ENCODE peak calls at places on chromosome 17, in six cellular contexts. One of them, this sample, is unnamed.

GRCh38 chr17:80067393-80067986 is 31.0 kb downstream of the CCDC40 start:
- DNase-seq in spleen: no peak
- DNase-seq in uterus: no peak
- DNase-seq in body of pancreas: no peak
- DNase-seq in NB4: no peak
- DNase-seq in gastrocnemius medialis: no peak
- DNase-seq in this sample: no peak

GRCh38 chr17:933168-934083 is 46.1 kb downstream of the NXN start:
- DNase-seq in spleen: no peak
- DNase-seq in uterus: peak
- DNase-seq in body of pancreas: peak
- DNase-seq in NB4: peak
- DNase-seq in gastrocnemius medialis: no peak
- DNase-seq in this sample: peak

GRCh38 chr17:6413073-6413472 is 21.8 kb downstream of the AIPL1 start:
- DNase-seq in spleen: no peak
- DNase-seq in uterus: no peak
- DNase-seq in body of pancreas: no peak
- DNase-seq in NB4: peak
- DNase-seq in gastrocnemius medialis: no peak
- DNase-seq in this sample: no peak

GRCh38 chr17:16987001-16987829 is 15.3 kb upstream of the TNFRSF13B start:
- DNase-seq in spleen: no peak
- DNase-seq in uterus: no peak
- DNase-seq in body of pancreas: no peak
- DNase-seq in NB4: no peak
- DNase-seq in gastrocnemius medialis: no peak
- DNase-seq in this sample: no peak

GRCh38 chr17:31724026-31724425 is 135.0 kb downstream of the COPRS start:
- DNase-seq in spleen: no peak
- DNase-seq in uterus: no peak
- DNase-seq in body of pancreas: no peak
- DNase-seq in NB4: peak
- DNase-seq in gastrocnemius medialis: no peak
- DNase-seq in this sample: no peak

GRCh38 chr17:28147026-28147425 is 104.5 kb downstream of the NLK start:
- DNase-seq in spleen: no peak
- DNase-seq in uterus: no peak
- DNase-seq in body of pancreas: peak
- DNase-seq in NB4: no peak
- DNase-seq in gastrocnemius medialis: no peak
- DNase-seq in this sample: no peak

GRCh38 chr17:2929881-2930533 is 133.4 kb downstream of the OR1D5 start:
- DNase-seq in spleen: no peak
- DNase-seq in uterus: no peak
- DNase-seq in body of pancreas: peak
- DNase-seq in NB4: peak
- DNase-seq in gastrocnemius medialis: no peak
- DNase-seq in this sample: peak

GRCh38 chr17:59786213-59786535 is 78.7 kb downstream of the VMP1 start:
- DNase-seq in spleen: no peak
- DNase-seq in uterus: no peak
- DNase-seq in body of pancreas: no peak
- DNase-seq in NB4: no peak
- DNase-seq in gastrocnemius medialis: no peak
- DNase-seq in this sample: no peak

GRCh38 chr17:68820825-68821481 is 134.2 kb downstream of the ABCA8 start:
- DNase-seq in spleen: no peak
- DNase-seq in uterus: no peak
- DNase-seq in body of pancreas: no peak
- DNase-seq in NB4: no peak
- DNase-seq in gastrocnemius medialis: no peak
- DNase-seq in this sample: no peak

DNA sequence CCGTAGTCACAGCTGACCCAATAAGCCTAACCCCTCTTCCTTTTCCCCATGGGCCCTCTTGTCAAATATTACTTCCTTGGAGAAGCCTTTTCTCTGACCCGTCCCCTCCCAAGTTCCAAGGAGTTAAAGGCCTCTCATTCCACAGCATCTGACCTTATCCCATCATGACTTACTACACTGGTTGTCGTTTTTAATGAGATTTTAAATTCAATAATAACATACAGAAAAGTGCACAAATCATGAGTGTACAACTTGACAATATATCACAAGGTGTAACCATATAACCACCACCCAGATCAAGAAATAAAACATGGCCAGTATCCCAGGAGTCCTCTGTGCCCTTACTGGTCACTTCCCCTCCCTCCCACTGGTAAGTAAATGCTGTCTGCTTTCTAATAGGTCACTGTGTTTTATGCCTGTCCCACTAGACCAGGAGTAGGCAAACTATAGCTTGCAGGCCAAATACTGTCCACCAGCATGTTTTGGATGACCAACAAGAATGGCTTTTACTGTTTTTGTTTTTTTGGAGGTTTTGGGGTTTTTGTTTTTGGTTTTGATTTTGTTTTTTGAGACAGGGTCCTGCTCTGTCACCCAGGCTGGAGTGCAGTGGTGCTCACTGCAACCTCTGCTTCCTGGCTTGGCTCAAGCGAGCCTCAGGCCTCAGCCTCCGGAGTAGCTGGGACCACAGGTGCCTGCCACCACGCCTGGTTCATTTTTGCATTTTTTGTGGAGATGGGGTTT is 1.2 kb upstream of the FDXR start:
- DNase-seq in spleen: no peak
- DNase-seq in uterus: no peak
- DNase-seq in body of pancreas: no peak
- DNase-seq in NB4: peak
- DNase-seq in gastrocnemius medialis: no peak
- DNase-seq in this sample: no peak
- TF ChIP-seq POLR2A in spleen: no peak
- TF ChIP-seq POLR2A in uterus: no peak
- TF ChIP-seq POLR2A in body of pancreas: no peak
- TF ChIP-seq POLR2A in NB4: no peak
- TF ChIP-seq POLR2A in gastrocnemius medialis: no peak
- TF ChIP-seq POLR2A in this sample: no peak

DNA sequence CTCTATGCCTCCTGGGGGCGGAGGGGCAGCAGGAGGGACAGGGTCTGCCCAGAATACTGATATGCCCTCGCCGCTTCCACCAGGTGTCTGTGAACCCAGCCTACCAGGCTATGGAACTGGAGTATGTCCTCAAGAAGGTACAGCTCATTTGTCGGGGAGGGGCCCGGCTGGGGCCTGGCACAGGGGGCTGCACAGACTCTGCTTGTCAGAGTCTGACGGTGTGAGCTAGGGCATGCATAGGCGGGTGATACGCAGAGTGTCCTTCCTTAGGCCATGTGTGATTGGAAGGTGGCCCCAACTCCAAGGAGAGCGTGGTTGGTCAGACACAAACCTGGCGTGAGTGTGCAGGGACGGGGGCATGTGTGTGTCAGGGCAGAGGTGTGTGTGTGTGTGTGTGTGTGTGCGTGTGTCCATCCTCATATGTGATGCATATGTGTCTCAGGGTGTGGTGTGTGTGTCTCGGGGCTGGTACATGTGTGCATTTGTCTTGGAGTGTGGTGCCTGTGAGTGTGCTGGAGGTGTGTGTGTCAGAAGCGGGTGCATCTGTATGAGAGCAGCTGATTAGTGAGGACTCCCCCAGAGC is 7.0 kb downstream of the CHAD start:
- DNase-seq in spleen: peak
- DNase-seq in uterus: no peak
- DNase-seq in body of pancreas: no peak
- DNase-seq in NB4: no peak
- DNase-seq in gastrocnemius medialis: no peak
- DNase-seq in this sample: no peak
- TF ChIP-seq POLR2A in spleen: no peak
- TF ChIP-seq POLR2A in uterus: no peak
- TF ChIP-seq POLR2A in body of pancreas: no peak
- TF ChIP-seq POLR2A in NB4: no peak
- TF ChIP-seq POLR2A in gastrocnemius medialis: no peak
- TF ChIP-seq POLR2A in this sample: no peak

GRCh38 chr17:73209436-73209835 is 16.6 kb downstream of the COG1 start:
- DNase-seq in spleen: no peak
- DNase-seq in uterus: no peak
- DNase-seq in body of pancreas: no peak
- DNase-seq in NB4: no peak
- DNase-seq in gastrocnemius medialis: no peak
- DNase-seq in this sample: no peak
- TF ChIP-seq POLR2A in spleen: no peak
- TF ChIP-seq POLR2A in uterus: no peak
- TF ChIP-seq POLR2A in body of pancreas: no peak
- TF ChIP-seq POLR2A in NB4: no peak
- TF ChIP-seq POLR2A in gastrocnemius medialis: no peak
- TF ChIP-seq POLR2A in this sample: no peak

GRCh38 chr17:7502171-7502847 is 18.1 kb downstream of the POLR2A start:
- DNase-seq in spleen: no peak
- DNase-seq in uterus: no peak
- DNase-seq in body of pancreas: no peak
- DNase-seq in NB4: no peak
- DNase-seq in gastrocnemius medialis: no peak
- DNase-seq in this sample: no peak
- TF ChIP-seq POLR2A in spleen: no peak
- TF ChIP-seq POLR2A in uterus: no peak
- TF ChIP-seq POLR2A in body of pancreas: no peak
- TF ChIP-seq POLR2A in NB4: no peak
- TF ChIP-seq POLR2A in gastrocnemius medialis: no peak
- TF ChIP-seq POLR2A in this sample: no peak

GRCh38 chr17:4584125-4584834 is at the start of gene SMTNL2:
- DNase-seq in spleen: peak
- DNase-seq in uterus: no peak
- DNase-seq in body of pancreas: no peak
- DNase-seq in NB4: no peak
- DNase-seq in gastrocnemius medialis: peak
- DNase-seq in this sample: peak
- TF ChIP-seq POLR2A in spleen: no peak
- TF ChIP-seq POLR2A in uterus: peak
- TF ChIP-seq POLR2A in body of pancreas: no peak
- TF ChIP-seq POLR2A in NB4: no peak
- TF ChIP-seq POLR2A in gastrocnemius medialis: peak
- TF ChIP-seq POLR2A in this sample: no peak

DNA sequence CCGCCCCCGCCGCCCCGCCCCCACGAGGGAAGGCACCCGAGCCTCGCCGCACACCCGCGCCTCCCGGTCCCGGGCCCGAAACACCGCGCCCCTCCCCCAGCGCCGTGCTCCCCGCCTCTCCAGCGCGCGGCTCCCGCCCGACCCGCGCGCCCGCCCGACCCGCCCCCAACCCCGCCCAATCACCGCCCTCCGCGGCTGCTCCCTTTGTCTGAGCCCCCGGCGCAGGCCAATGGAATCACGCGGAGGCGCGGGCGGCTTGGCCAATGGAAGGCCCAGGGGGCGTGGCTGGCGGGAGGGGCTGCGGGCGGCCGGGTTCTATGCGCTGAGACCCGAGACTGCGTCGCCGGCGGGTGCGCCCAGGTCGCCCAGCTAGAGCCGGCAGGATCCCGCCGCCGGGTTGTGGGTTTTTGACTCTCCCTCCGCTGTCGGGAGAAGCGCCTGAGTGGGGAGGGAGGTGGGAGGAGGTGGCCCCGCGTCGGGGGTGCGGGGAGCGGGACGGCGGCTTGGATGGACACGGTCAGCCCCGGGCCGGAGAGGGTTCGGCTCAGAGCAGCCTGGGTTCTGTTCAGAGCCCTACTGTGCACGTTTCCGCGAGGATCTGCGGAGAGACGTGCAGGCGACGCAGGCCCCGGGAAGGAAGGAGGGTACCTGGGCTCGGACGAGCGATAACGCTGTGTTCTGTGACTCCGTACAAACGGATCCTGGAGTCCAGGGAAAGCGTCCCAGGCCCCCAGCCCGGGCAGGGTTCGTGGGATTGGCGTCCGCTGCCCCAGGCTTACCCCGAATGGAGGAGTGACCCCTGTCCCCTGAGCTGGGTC is 49.0 kb upstream of the BAHCC1 start:
- DNase-seq in spleen: peak
- DNase-seq in uterus: peak
- DNase-seq in body of pancreas: peak
- DNase-seq in NB4: peak
- DNase-seq in gastrocnemius medialis: peak
- DNase-seq in this sample: peak
- TF ChIP-seq POLR2A in spleen: no peak
- TF ChIP-seq POLR2A in uterus: peak
- TF ChIP-seq POLR2A in body of pancreas: peak
- TF ChIP-seq POLR2A in NB4: peak
- TF ChIP-seq POLR2A in gastrocnemius medialis: peak
- TF ChIP-seq POLR2A in this sample: peak

DNA sequence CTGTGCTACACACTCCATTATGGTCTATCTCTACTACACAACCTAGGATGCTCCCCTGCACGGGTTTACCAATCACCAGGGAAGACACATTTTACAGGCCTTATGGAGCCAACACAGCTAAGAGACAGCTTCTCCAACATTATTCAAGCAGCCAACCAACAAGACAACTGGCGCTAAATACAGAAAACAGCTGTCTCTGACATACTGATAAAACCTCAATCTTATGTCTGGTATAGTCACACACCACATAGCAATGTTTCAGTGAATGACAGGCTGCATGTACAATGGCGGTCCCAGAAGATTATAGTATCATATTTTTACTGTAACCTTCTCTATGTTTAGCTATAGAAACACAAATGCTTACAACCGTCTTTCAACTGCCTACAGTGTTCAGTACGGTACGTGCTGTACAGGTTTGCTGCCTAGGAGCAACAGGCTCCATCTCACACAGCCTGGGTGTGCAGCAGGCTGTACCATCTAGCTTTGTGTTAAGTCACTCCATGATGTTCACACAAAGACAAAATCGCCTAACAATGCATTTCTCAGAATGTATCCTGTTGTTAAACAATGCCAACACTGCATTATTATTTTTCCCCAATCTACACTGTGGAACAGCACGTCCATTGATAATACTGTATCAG is 10.9 kb downstream of the USP22 start:
- DNase-seq in spleen: no peak
- DNase-seq in uterus: no peak
- DNase-seq in body of pancreas: no peak
- DNase-seq in NB4: no peak
- DNase-seq in gastrocnemius medialis: no peak
- DNase-seq in this sample: no peak
- TF ChIP-seq POLR2A in spleen: no peak
- TF ChIP-seq POLR2A in uterus: no peak
- TF ChIP-seq POLR2A in body of pancreas: no peak
- TF ChIP-seq POLR2A in NB4: no peak
- TF ChIP-seq POLR2A in gastrocnemius medialis: no peak
- TF ChIP-seq POLR2A in this sample: no peak

GRCh38 chr17:37788531-37788930 is 43.7 kb upstream of the HNF1B start:
- DNase-seq in spleen: no peak
- DNase-seq in uterus: no peak
- DNase-seq in body of pancreas: no peak
- DNase-seq in NB4: no peak
- DNase-seq in gastrocnemius medialis: no peak
- DNase-seq in this sample: no peak

GRCh38 chr17:37790153-37790552 is 45.3 kb upstream of the HNF1B start:
- DNase-seq in spleen: no peak
- DNase-seq in uterus: no peak
- DNase-seq in body of pancreas: no peak
- DNase-seq in NB4: no peak
- DNase-seq in gastrocnemius medialis: no peak
- DNase-seq in this sample: no peak

GRCh38 chr17:37786481-37786880 is 41.6 kb upstream of the HNF1B start:
- DNase-seq in spleen: no peak
- DNase-seq in uterus: no peak
- DNase-seq in body of pancreas: no peak
- DNase-seq in NB4: no peak
- DNase-seq in gastrocnemius medialis: no peak
- DNase-seq in this sample: no peak

GRCh38 chr17:37789166-37789565 is 44.3 kb upstream of the HNF1B start:
- DNase-seq in spleen: no peak
- DNase-seq in uterus: no peak
- DNase-seq in body of pancreas: no peak
- DNase-seq in NB4: no peak
- DNase-seq in gastrocnemius medialis: no peak
- DNase-seq in this sample: no peak

GRCh38 chr17:37787055-37787720 is 42.3 kb upstream of the HNF1B start:
- DNase-seq in spleen: no peak
- DNase-seq in uterus: no peak
- DNase-seq in body of pancreas: peak
- DNase-seq in NB4: no peak
- DNase-seq in gastrocnemius medialis: no peak
- DNase-seq in this sample: no peak
- TF ChIP-seq POLR2A in spleen: no peak
- TF ChIP-seq POLR2A in uterus: no peak
- TF ChIP-seq POLR2A in body of pancreas: no peak
- TF ChIP-seq POLR2A in NB4: no peak
- TF ChIP-seq POLR2A in gastrocnemius medialis: no peak
- TF ChIP-seq POLR2A in this sample: no peak

This sample was measured in thyroid gland.